ENCODE peak calls at places on chromosomes 7 and 10, in seven cellular contexts. D is HepG2, W is NT2/D1, G is GM12878, T is SK-N-SH, F is K562, H is H1. U is an unnamed sample.

GRCh38 chr7:154306036-154306435 is 253.8 kb downstream of the DPP6 start:
- DNase-seq in D (no peak), W (no peak), G (no peak), T (no peak), F (no peak), H (no peak), U (no peak)

GRCh38 chr7:82404094-82404493 is 39.5 kb downstream of the CACNA2D1 start:
- DNase-seq in D (no peak), W (no peak), G (no peak), T (no peak), F (no peak), H (no peak), U (no peak)

GRCh38 chr10:29725133-29725720 is 90.5 kb upstream of the SVIL start:
- DNase-seq in D (no peak), W (no peak), G (no peak), T (peak; percentile 60), F (no peak), H (no peak), U (no peak)

GRCh38 chr10:47438857-47439474 is 44.9 kb downstream of the ANXA8 start:
- DNase-seq in D (peak; percentile 67), W (peak; percentile 42), G (no peak), T (peak; percentile 37), F (no peak), H (peak; percentile 25), U (peak; percentile 62)

GRCh38 chr10:97355571-97355975 is 21.0 kb upstream of the FRAT2 start:
- DNase-seq in D (no peak), W (no peak), G (no peak), T (no peak), F (no peak), H (no peak), U (no peak)

GRCh38 chr7:159098424-159098786 is 46.3 kb downstream of the VIPR2 start:
- DNase-seq in D (no peak), W (no peak), G (no peak), T (no peak), F (no peak), H (no peak), U (no peak)

GRCh38 chr10:2812631-2813030 is 254.7 kb upstream of the PFKP start:
- DNase-seq in D (no peak), W (no peak), G (no peak), T (no peak), F (no peak), H (no peak), U (no peak)

GRCh38 chr7:6170571-6171531 is 101.6 kb downstream of the CYTH3 start:
- DNase-seq in D (no peak), W (no peak), G (no peak), T (no peak), F (no peak), H (no peak), U (no peak)

GRCh38 chr10:4982764-4983226 is 19.6 kb downstream of the AKR1C1 start:
- DNase-seq in D (peak; percentile 20), W (no peak), G (no peak), T (no peak), F (no peak), H (no peak), U (no peak)

GRCh38 chr10:98425511-98426352 is 10.8 kb upstream of the PYROXD2 start:
- DNase-seq in D (peak; percentile 29), W (peak; percentile 36), G (no peak), T (peak; percentile 78), F (peak; percentile 56), H (no peak), U (peak; percentile 48)

GRCh38 chr7:122064971-122065370 is 79.1 kb downstream of the AASS start:
- DNase-seq in D (no peak), W (no peak), G (no peak), T (no peak), F (no peak), H (no peak), U (no peak)

GRCh38 chr7:117069379-117069778 is 116.1 kb downstream of the ST7 start:
- DNase-seq in D (no peak), W (no peak), G (peak; percentile 35), T (no peak), F (no peak), H (no peak), U (no peak)

GRCh38 chr10:126094537-126094936 is 198.2 kb downstream of the FANK1 start:
- DNase-seq in D (no peak), W (no peak), G (no peak), T (no peak), F (no peak), H (no peak), U (no peak)

GRCh38 chr7:93203496-93203895 is 22.8 kb downstream of the HEPACAM2 start:
- DNase-seq in D (no peak), W (no peak), G (no peak), T (no peak), F (no peak), H (no peak), U (no peak)

GRCh38 chr7:93202594-93203273 is 23.5 kb downstream of the HEPACAM2 start:
- DNase-seq in D (no peak), W (no peak), G (no peak), T (no peak), F (no peak), H (no peak), U (no peak)

DNA sequence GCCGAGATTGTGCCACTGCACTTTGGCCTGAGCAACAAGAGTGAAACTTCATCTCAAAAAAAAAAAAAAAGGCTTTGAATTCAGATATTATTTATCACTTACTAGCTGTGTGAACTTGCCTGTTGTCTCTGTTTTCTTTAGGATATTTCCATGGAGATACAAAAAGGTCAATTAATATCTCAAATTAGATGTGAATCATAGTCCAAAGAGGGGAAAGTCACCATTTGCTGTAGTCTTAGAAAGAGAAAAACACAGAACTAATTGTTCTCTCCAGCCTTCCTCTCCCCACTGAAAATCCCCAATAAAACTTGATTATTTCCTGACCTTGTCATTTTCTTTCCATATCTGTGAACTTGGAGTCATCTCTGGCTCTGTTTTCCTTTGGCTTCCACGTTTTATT is 21.2 kb downstream of the HEPACAM2 start:
- DNase-seq in D (no peak), W (no peak), G (no peak), T (no peak), F (no peak), H (no peak), U (no peak)
- H3K27me3 ChIP-seq in D (no peaks in the 10 kb centered on the region), W (no peaks in the 10 kb centered on the region), G (no peaks in the 10 kb centered on the region), T (peaks cover 27% of the 10 kb centered on the region), F (no peaks in the 10 kb centered on the region), H (no peaks in the 10 kb centered on the region), U (peaks cover 3% of the 10 kb centered on the region)

GRCh38 chr7:128395748-128396147 is 14.0 kb downstream of the IMPDH1 start:
- DNase-seq in D (no peak), W (no peak), G (no peak), T (no peak), F (no peak), H (no peak), U (no peak)
- TF ChIP-seq YY1 in D (no peak), W (no peak), G (no peak), T (no peak), F (no peak), H (no peak), U (no peak)

GRCh38 chr10:101888251-101888949 is 44.8 kb upstream of the KCNIP2 start:
- DNase-seq in D (no peak), W (no peak), G (peak; percentile 48), T (no peak), F (no peak), H (no peak), U (no peak)
- H3K9ac ChIP-seq in D (no peak overlapping the region), W (no peak overlapping the region), G (peak overlapping the region; percentile 2), T (no peak overlapping the region), F (no peak overlapping the region), H (no peak overlapping the region), U (no peak overlapping the region)

GRCh38 chr10:71099731-71100361 is 112.5 kb upstream of the UNC5B start:
- DNase-seq in D (no peak), W (no peak), G (no peak), T (no peak), F (no peak), H (no peak), U (no peak)
- H3K27me3 ChIP-seq in D (no peaks in the 10 kb centered on the region), W (no peaks in the 10 kb centered on the region), G (no peaks in the 10 kb centered on the region), T (no peaks in the 10 kb centered on the region), F (peaks cover 5% of the 10 kb centered on the region), H (no peaks in the 10 kb centered on the region), U (peaks cover 4% of the 10 kb centered on the region)

DNA sequence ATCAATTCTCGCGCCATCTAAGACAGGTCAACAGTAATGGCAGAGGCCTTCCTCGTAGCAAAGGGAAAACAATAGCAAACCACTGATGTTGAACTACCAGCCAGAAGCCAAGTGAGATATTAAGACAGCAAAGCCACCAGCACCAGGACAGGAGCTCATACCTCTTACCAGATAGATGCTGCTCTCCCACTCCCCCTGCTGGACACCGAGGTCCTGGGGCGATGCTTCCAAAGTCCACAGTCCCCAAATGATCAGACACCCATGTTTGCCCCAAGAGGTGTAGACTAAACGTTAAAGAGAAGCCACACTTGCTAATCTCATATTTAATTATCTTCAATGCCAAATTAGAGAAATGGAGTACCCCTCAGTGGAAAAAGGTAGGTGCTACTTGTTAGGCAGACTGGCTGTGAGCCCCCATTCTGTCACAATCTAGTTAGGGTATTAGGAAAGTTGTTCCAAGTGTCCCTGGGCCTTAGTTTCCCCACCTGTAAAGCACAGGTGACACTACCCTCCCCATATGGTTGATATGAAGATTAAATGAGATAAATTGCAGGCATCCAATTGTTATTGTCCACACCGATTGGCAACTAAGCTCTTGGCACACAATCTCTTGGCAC is 39.9 kb downstream of the TOMM7 start:
- DNase-seq in D (peak; percentile 44), W (peak; percentile 75), G (no peak), T (peak; percentile 76), F (peak; percentile 79), H (no peak), U (peak; percentile 48)
- TF ChIP-seq YY1 in D (no peak), W (no peak), G (peak; percentile 75), T (no peak), F (no peak), H (peak; percentile 20), U (peak; percentile 34)

GRCh38 chr10:114851336-114851735 is 29.8 kb downstream of the FHIP2A start:
- DNase-seq in D (no peak), W (no peak), G (no peak), T (no peak), F (no peak), H (no peak), U (no peak)

GRCh38 chr10:114849674-114850073 is 28.1 kb downstream of the FHIP2A start:
- DNase-seq in D (no peak), W (no peak), G (no peak), T (no peak), F (no peak), H (no peak), U (no peak)

GRCh38 chr10:114852197-114852596 is 30.6 kb downstream of the FHIP2A start:
- DNase-seq in D (no peak), W (no peak), G (no peak), T (no peak), F (no peak), H (no peak), U (no peak)

GRCh38 chr10:114845978-114846693 is 24.6 kb downstream of the FHIP2A start:
- DNase-seq in D (no peak), W (no peak), G (no peak), T (no peak), F (no peak), H (no peak), U (no peak)

GRCh38 chr10:114850126-114850525 is 28.5 kb downstream of the FHIP2A start:
- DNase-seq in D (no peak), W (no peak), G (no peak), T (no peak), F (no peak), H (no peak), U (no peak)
- H3K9ac ChIP-seq in D (no peak overlapping the region), W (no peak overlapping the region), G (no peak overlapping the region), T (no peak overlapping the region), F (no peak overlapping the region), H (no peak overlapping the region), U (no peak overlapping the region)